ENCODE peak calls at places on chromosomes 1 and 21, in five cellular contexts. R is A673, X is IMR-90, P is OCI-LY7, V is tibial artery. L is an unnamed sample.
A peak's percentile ranks its signal among the peaks of the same experiment; 100 is the strongest.

GRCh38 chr1:57329001-57329400 is 94.9 kb downstream of the DAB1 start:
- DNase-seq in R (no peak), P (no peak), X (no peak), V (no peak), L (no peak)

GRCh38 chr1:207036865-207037264 is 4.3 kb upstream of the C1orf116 start:
- DNase-seq in X (no peak), P (no peak), R (no peak), V (no peak), L (no peak)

GRCh38 chr21:25296239-25296638 is 311.0 kb downstream of the MRPL39 start:
- DNase-seq in P (peak; percentile 0), V (no peak), R (no peak), X (no peak), L (no peak)

GRCh38 chr1:218763538-218763937 is 410.1 kb upstream of the LYPLAL1 start:
- DNase-seq in V (no peak), P (no peak), R (no peak), X (no peak), L (no peak)

GRCh38 chr1:38436006-38436405 is 389.4 kb upstream of the POU3F1 start:
- DNase-seq in P (no peak), X (no peak), R (no peak), V (no peak), L (no peak)

GRCh38 chr1:31779687-31780086 is 15.5 kb upstream of the ADGRB2 start:
- DNase-seq in X (no peak), P (no peak), V (no peak), R (no peak), L (no peak)

GRCh38 chr21:25887646-25888321 is 153.0 kb downstream of the GABPA start:
- DNase-seq in X (no peak), P (no peak), R (no peak), V (no peak), L (no peak)

GRCh38 chr1:156914440-156914856 is 6.0 kb upstream of the LRRC71 start:
- DNase-seq in X (peak; percentile 57), P (no peak), V (no peak), R (no peak), L (no peak)

DNA sequence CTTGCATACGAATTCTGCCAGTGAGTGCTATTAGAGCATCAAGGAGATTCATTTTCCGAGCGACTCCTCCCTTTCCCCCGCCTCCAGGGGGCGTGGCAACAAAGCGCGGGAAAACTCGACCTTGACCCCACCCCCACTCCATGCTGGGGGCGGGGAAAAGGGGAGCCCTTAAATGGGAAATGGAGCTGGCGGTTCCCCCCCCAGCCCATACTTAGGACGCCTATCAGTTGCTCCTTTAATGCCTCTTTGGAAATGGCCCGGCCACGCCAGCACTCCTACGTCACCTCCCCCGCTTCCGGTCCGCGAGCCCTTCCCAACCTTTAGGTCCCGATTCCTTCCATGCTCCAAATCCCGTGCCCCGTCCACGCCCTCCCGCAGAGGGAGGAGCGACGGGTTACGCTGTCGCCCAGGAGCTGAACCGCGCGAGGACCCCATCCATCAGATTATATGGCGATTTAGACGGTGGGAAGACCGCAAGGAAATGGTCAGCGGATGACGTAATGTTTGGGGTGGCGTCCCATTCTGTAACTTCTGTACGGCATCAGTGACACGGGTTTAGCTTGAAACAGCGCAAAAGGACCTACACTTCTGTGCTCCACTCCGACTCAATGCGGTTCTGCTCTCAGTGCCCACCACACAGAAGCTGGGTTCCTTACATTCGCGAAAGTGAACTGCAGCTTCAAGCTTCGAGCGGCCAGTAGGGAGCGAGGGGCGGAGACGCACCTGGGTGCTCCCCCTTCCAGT is 702 bp upstream of the ZNF687 start:
- DNase-seq in R (peak; percentile 99), V (peak; percentile 99), X (peak; percentile 97), P (peak; percentile 98), L (peak; percentile 98)
- TF ChIP-seq CTCF in R (peak; percentile 25), V (peak; percentile 31), X (peak; percentile 27), P (no peak), L (peak; percentile 58)

GRCh38 chr1:7333094-7333493 is 438.0 kb upstream of the VAMP3 start:
- DNase-seq in P (no peak), V (no peak), X (no peak), R (no peak), L (no peak)

GRCh38 chr1:7333576-7333975 is 437.5 kb upstream of the VAMP3 start:
- DNase-seq in X (peak; percentile 47), R (no peak), P (no peak), V (no peak), L (no peak)

GRCh38 chr1:7329868-7330615 is 441.1 kb upstream of the VAMP3 start:
- DNase-seq in X (no peak), R (no peak), P (no peak), V (no peak), L (no peak)

GRCh38 chr1:7334475-7335035 is 436.5 kb upstream of the VAMP3 start:
- DNase-seq in X (peak; percentile 67), R (peak; percentile 85), P (no peak), V (no peak), L (no peak)

GRCh38 chr1:7331926-7332535 is 439.1 kb upstream of the VAMP3 start:
- DNase-seq in R (no peak), X (no peak), V (no peak), P (no peak), L (no peak)
- H3K4me1 ChIP-seq in R (peaks cover 20% of the 10 kb centered on the region), X (peaks cover 15% of the 10 kb centered on the region), V (peaks cover 5% of the 10 kb centered on the region), P (no peaks in the 10 kb centered on the region), L (peaks cover 2% of the 10 kb centered on the region)

DNA sequence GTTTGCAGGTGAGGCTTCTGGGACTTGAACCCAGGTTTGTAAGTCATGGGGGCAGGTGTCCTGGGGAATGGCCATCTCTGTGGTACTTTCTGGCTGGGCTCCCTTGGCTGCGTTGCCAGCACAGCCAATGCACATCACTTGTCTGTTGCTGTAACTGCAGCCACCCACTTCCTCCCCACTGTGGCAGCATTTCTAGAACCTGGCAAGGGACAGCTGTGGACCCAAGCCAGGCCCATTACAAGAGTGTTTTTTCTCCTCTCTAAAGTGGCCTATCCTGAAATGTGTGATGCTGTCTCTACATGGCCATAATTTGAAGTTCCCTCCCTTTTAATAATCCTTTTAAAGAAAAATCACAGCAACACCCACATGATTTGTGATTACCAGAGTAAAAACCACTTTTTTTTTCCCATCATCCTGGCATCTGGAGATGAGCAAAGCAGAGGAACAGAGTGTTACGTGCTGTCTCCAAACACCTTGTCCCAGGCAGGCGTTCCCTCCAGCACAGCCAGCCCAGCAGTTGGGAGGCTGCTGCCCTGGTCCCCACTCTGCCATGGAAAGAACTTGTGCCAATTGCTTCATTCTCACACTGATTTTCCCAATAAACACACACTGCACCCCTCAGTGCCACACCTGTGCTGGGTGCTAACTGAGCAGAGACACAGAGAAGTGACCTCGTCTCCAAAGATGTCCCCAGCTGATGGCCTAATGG is 360.6 kb upstream of the USP24 start:
- DNase-seq in R (no peak), P (no peak), X (no peak), V (peak; percentile 91), L (peak; percentile 55)
- TF ChIP-seq CTCF in R (no peak), P (no peak), X (no peak), V (peak; percentile 33), L (no peak)

DNA sequence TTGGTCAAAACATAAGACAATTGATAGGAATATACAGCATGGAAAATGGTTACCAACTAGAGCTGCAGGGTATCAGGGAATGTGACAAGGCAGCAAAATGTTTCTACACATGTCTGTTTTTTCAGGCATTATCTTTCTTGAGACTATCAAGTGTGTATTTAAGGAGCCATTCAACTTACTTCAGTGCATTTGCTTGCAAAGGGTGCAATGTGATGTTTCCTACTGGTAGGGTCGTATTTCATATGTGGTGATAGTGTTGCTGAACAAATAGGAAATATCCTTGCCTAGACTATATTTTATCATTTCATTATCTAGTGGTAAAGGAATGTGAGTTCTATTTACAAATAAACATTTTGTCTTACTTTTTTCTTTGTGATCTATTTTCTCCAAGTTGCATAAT is 42.4 kb downstream of the PTPRC start:
- DNase-seq in X (peak; percentile 45), V (no peak), R (peak; percentile 9), P (no peak), L (no peak)
- H3K4me1 ChIP-seq in X (no peaks in the 10 kb centered on the region), V (no peaks in the 10 kb centered on the region), R (peaks cover 22% of the 10 kb centered on the region), P (peaks cover 98% of the 10 kb centered on the region), L (no peaks in the 10 kb centered on the region)

DNA sequence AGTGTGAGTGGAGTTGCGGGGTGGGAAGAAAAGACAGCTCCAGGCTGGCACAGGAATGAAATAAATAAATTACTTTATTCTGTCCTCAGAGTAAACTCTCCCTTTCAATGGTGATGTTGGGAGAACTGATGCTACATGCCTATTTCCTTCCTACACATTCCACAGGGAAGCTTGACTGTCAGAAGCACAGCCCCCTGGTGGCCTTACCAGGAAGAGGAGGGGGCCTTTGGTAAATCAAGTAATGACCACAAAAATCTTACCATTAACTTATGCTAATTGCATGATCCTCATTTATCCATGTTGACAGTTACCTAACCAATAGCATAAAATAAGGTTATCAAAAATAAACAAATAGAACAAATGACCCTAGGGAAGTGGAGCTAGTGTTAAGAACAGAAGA is 605.0 kb upstream of the PKN2 start:
- DNase-seq in P (no peak), V (no peak), R (peak; percentile 52), X (peak; percentile 13), L (no peak)
- TF ChIP-seq CTCF in P (peak; percentile 55), V (peak; percentile 14), R (peak; percentile 71), X (peak; percentile 38), L (no peak)

DNA sequence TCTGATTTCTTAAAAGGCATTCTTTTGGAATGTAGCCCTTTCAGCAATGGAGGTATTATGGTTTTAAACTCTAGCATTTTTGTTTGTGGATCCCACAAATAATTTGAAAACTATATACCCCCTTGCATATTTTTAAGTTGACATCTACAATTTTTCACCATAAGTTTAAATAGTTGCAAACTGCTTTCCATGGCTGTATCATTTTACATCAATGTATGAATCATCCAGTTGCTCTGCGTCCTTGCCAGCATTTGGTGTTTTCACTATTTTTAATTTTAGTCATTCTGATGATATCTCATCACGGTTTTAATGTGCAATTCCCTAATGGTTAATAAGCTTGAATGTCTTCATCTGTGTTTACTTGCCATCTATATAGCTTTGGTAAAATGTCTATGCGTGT is 20.7 kb downstream of the DIPK1A start:
- DNase-seq in X (peak; percentile 75), P (no peak), R (no peak), V (no peak), L (no peak)
- H3K4me1 ChIP-seq in X (peaks cover 8% of the 10 kb centered on the region), P (peaks cover 69% of the 10 kb centered on the region), R (peaks cover 13% of the 10 kb centered on the region), V (peaks cover 92% of the 10 kb centered on the region), L (peaks cover 2% of the 10 kb centered on the region)

DNA sequence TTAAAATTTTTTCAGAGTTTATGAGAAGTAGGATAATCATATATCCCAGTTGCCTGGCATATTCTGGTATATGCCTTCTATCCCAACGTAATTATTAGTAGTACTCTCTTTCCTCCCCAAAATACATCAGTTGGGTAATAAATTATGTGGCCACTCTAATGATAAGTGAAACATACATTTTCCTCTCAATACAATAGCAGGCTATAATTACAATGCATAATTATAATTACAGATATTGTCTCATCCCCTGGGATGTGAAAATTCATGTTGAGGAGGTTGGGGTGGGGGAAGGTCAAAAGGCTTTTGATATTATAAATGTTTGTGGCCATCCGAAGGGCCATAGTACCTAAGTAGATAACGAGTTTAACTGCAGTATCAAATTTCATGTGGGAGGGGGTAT is 277.1 kb downstream of the ST6GALNAC3 start:
- DNase-seq in P (no peak), R (no peak), V (no peak), X (no peak), L (no peak)
- TF ChIP-seq CTCF in P (no peak), R (no peak), V (no peak), X (no peak), L (no peak)

GRCh38 chr1:70200065-70200464 is 5.3 kb downstream of the LRRC40 start:
- DNase-seq in X (no peak), R (no peak), V (no peak), P (no peak), L (no peak)
- H3K4me1 ChIP-seq in X (no peaks in the 10 kb centered on the region), R (peaks cover 9% of the 10 kb centered on the region), V (peaks cover 19% of the 10 kb centered on the region), P (peaks cover 26% of the 10 kb centered on the region), L (no peaks in the 10 kb centered on the region)

L was measured in ovary.